ENCODE peak calls at places on chromosomes 12 and 14, in seven cellular contexts. C is HCT116, Q is SK-N-SH, B is H1, H is GM12878, R is HepG2, O is K562. L is an unnamed sample.

GRCh38 chr14:22577334-22577908 is 11.6 kb downstream of the DAD1 start:
- DNase-seq in C (no peak), Q (no peak), B (no peak), H (no peak), R (no peak), O (no peak), L (no peak)

GRCh38 chr12:15966426-15966825 is 55.3 kb downstream of the DERA start:
- DNase-seq in C (no peak), Q (no peak), B (no peak), H (no peak), R (no peak), O (no peak), L (no peak)

GRCh38 chr12:63103489-63104131 is 47.4 kb downstream of the AVPR1A start:
- DNase-seq in C (peak), Q (peak), B (no peak), H (no peak), R (peak), O (peak), L (peak)

GRCh38 chr12:120224304-120225199 is 23.6 kb upstream of the RPLP0 start:
- DNase-seq in C (no peak), Q (peak), B (no peak), H (no peak), R (no peak), O (no peak), L (no peak)

GRCh38 chr12:56488041-56488955 is at the start of gene GLS2:
- DNase-seq in C (no peak), Q (peak), B (peak), H (peak), R (peak), O (peak), L (peak)

GRCh38 chr12:3152013-3152412 is 74.8 kb downstream of the TSPAN9 start:
- DNase-seq in C (no peak), Q (peak), B (no peak), H (no peak), R (no peak), O (no peak), L (no peak)

GRCh38 chr14:96782436-96782835 is 14.7 kb upstream of the VRK1 start:
- DNase-seq in C (no peak), Q (no peak), B (no peak), H (no peak), R (no peak), O (no peak), L (no peak)

GRCh38 chr14:72904840-72905561 is 11.1 kb upstream of the DPF3 start:
- DNase-seq in C (peak), Q (peak), B (peak), H (no peak), R (peak), O (peak), L (peak)

GRCh38 chr12:105672576-105672975 is 342.1 kb downstream of the C12orf75 start:
- DNase-seq in C (no peak), Q (peak), B (no peak), H (no peak), R (no peak), O (no peak), L (no peak)
- TF ChIP-seq JUND in C (no peak), Q (no peak), B (no peak), H (no peak), R (no peak), O (no peak), L (no peak)

GRCh38 chr14:67360469-67361206 is 510 bp downstream of the EIF2S1 start:
- DNase-seq in C (no peak), Q (no peak), B (no peak), H (no peak), R (peak), O (peak), L (no peak)
- TF ChIP-seq JUND in C (no peak), Q (no peak), B (no peak), H (no peak), R (no peak), O (no peak), L (no peak)

DNA sequence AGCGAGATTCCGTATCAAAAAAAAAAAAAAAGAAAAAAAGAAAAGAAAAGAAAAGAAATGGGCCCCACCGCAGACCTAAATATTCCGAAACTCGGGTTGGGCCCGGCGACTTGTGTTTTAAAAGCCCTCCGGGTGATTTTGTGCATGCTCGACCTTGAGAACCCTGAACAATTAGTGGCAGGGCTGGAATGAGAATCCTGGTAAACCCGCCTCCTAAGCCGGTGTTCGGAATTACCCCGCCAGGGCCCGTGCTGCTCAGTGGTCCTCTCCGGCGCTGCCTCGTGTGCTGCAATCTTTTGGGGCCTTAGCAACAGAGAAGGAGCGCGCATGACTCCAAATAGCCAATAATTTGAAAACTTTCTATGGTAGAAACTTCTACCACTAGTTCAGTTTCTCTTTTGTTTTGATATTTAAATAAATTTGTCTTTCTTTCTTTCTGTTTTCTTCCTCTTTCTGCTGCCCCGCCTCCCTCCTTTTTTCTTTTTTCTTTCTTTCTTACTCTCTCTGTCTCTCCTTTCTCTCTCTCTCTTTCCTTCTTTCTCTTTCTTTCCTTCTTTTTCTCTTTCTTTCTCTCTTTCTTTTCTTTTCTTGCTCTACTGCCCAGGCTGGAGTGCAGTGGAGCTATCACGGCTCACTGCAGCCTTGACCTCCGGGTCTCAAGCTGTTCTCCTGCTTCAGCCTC is 1.5 kb upstream of the GALNT6 start:
- DNase-seq in C (no peak), Q (no peak), B (peak), H (no peak), R (no peak), O (no peak), L (peak)
- TF ChIP-seq JUND in C (no peak), Q (no peak), B (no peak), H (no peak), R (no peak), O (no peak), L (no peak)

GRCh38 chr12:27467641-27468040 is 21.1 kb downstream of the SMCO2 start:
- DNase-seq in C (no peak), Q (no peak), B (no peak), H (no peak), R (no peak), O (no peak), L (no peak)

GRCh38 chr12:27460471-27460978 is 14.0 kb downstream of the SMCO2 start:
- DNase-seq in C (no peak), Q (no peak), B (no peak), H (peak), R (no peak), O (no peak), L (no peak)

GRCh38 chr12:27462851-27463250 is 16.3 kb downstream of the SMCO2 start:
- DNase-seq in C (no peak), Q (no peak), B (no peak), H (no peak), R (no peak), O (no peak), L (no peak)

GRCh38 chr12:27463826-27464554 is 17.5 kb downstream of the SMCO2 start:
- DNase-seq in C (no peak), Q (no peak), B (no peak), H (no peak), R (no peak), O (no peak), L (no peak)

GRCh38 chr12:27462151-27462694 is 15.7 kb downstream of the SMCO2 start:
- DNase-seq in C (no peak), Q (no peak), B (no peak), H (no peak), R (no peak), O (no peak), L (no peak)
- TF ChIP-seq JUND in C (no peak), Q (peak), B (no peak), H (no peak), R (no peak), O (no peak), L (no peak)

L was measured in T47D.